ENCODE peak calls at places on chromosomes 2 and 18, in six cellular contexts. Q is fibroblast of villous mesenchyme, P is uterus, H is tibial nerve, I is pancreas, E is body of pancreas. O is an unnamed sample.

GRCh38 chr2:75627902-75628504 is 18.6 kb upstream of the MRPL19 start:
- DNase-seq in Q (peak), P (peak), H (peak), I (peak), E (peak), O (peak)

GRCh38 chr18:374735-375168 is 106.9 kb upstream of the THOC1 start:
- DNase-seq in Q (peak), P (peak), H (peak), I (no peak), E (peak), O (no peak)

GRCh38 chr18:48201952-48202898 is 207.0 kb downstream of the ZBTB7C start:
- DNase-seq in Q (no peak), P (no peak), H (no peak), I (no peak), E (no peak), O (no peak)

GRCh38 chr2:162261032-162261945 is 18.0 kb upstream of the FAP start:
- DNase-seq in Q (peak), P (no peak), H (no peak), I (no peak), E (no peak), O (peak)

GRCh38 chr18:4119127-4119648 is 335.9 kb downstream of the DLGAP1 start:
- DNase-seq in Q (no peak), P (no peak), H (no peak), I (no peak), E (no peak), O (no peak)

GRCh38 chr18:28494151-28494550 is 317.2 kb upstream of the CDH2 start:
- DNase-seq in Q (peak), P (no peak), H (no peak), I (no peak), E (no peak), O (no peak)

GRCh38 chr2:11311543-11311942 is 32.9 kb downstream of the ROCK2 start:
- DNase-seq in Q (no peak), P (no peak), H (no peak), I (no peak), E (no peak), O (no peak)

GRCh38 chr2:174198846-174199564 is 49.3 kb downstream of the OLA1 start:
- DNase-seq in Q (peak), P (no peak), H (no peak), I (no peak), E (no peak), O (no peak)

GRCh38 chr18:48931680-48932461 is 18.9 kb downstream of the SMAD7 start:
- DNase-seq in Q (no peak), P (no peak), H (no peak), I (no peak), E (no peak), O (no peak)

GRCh38 chr2:67565761-67566160 is 168.6 kb downstream of the ETAA1 start:
- DNase-seq in Q (peak), P (no peak), H (no peak), I (no peak), E (no peak), O (no peak)

GRCh38 chr2:137764638-137765037 is 199.6 kb upstream of the HNMT start:
- DNase-seq in Q (no peak), P (no peak), H (no peak), I (no peak), E (no peak), O (no peak)

GRCh38 chr2:68714866-68715265 is 19.7 kb upstream of the ARHGAP25 start:
- DNase-seq in Q (no peak), P (no peak), H (no peak), I (no peak), E (no peak), O (no peak)

GRCh38 chr2:140624188-140624587 is 1506.6 kb downstream of the LRP1B start:
- DNase-seq in Q (no peak), P (no peak), H (no peak), I (no peak), E (no peak), O (no peak)

GRCh38 chr2:96962567-96963203 is 23.7 kb downstream of the FAM178B start:
- DNase-seq in Q (no peak), P (no peak), H (no peak), I (no peak), E (no peak), O (no peak)

GRCh38 chr2:157172866-157173578 is 84.5 kb upstream of the GALNT5 start:
- DNase-seq in Q (peak), P (no peak), H (no peak), I (no peak), E (no peak), O (no peak)

GRCh38 chr2:82282111-82282882 is 1977.7 kb upstream of the LRRTM1 start:
- DNase-seq in Q (no peak), P (no peak), H (no peak), I (no peak), E (no peak), O (no peak)

GRCh38 chr18:61882296-61883004 is 10.4 kb downstream of the RNF152 start:
- DNase-seq in Q (peak), P (no peak), H (no peak), I (no peak), E (no peak), O (no peak)

GRCh38 chr18:48979944-48980890 is 29.5 kb upstream of the SMAD7 start:
- DNase-seq in Q (no peak), P (no peak), H (no peak), I (no peak), E (no peak), O (no peak)

GRCh38 chr18:67794512-67794911 is 278.0 kb upstream of the DSEL start:
- DNase-seq in Q (peak), P (no peak), H (no peak), I (no peak), E (no peak), O (no peak)

GRCh38 chr2:149070681-149071355 is 32.3 kb downstream of the LYPD6B start:
- DNase-seq in Q (no peak), P (no peak), H (no peak), I (no peak), E (no peak), O (no peak)

GRCh38 chr2:20050104-20050711 is 1.2 kb downstream of the LAPTM4A start:
- DNase-seq in Q (peak), P (no peak), H (no peak), I (no peak), E (no peak), O (peak)

GRCh38 chr2:109703076-109703475 is 88.9 kb downstream of the SOWAHC start:
- DNase-seq in Q (peak), P (no peak), H (no peak), I (no peak), E (no peak), O (no peak)

GRCh38 chr2:180849851-180850250 is 130.6 kb upstream of the UBE2E3 start:
- DNase-seq in Q (no peak), P (no peak), H (no peak), I (no peak), E (no peak), O (no peak)

GRCh38 chr18:75125359-75126331 is 83.3 kb downstream of the PTGR3 start:
- DNase-seq in Q (no peak), P (no peak), H (no peak), I (peak), E (no peak), O (no peak)

GRCh38 chr2:175879679-175880078 is 122.4 kb downstream of the LNPK start:
- DNase-seq in Q (no peak), P (no peak), H (no peak), I (no peak), E (no peak), O (no peak)

GRCh38 chr2:44829771-44830170 is 111.7 kb upstream of the SIX3 start:
- DNase-seq in Q (no peak), P (no peak), H (no peak), I (no peak), E (no peak), O (no peak)

GRCh38 chr2:50611261-50612020 is 420.5 kb downstream of the NRXN1 start:
- DNase-seq in Q (no peak), P (no peak), H (no peak), I (no peak), E (no peak), O (no peak)

GRCh38 chr2:50607746-50608145 is 424.2 kb downstream of the NRXN1 start:
- DNase-seq in Q (no peak), P (no peak), H (no peak), I (no peak), E (no peak), O (no peak)

GRCh38 chr2:50606860-50607259 is 425.1 kb downstream of the NRXN1 start:
- DNase-seq in Q (no peak), P (no peak), H (no peak), I (no peak), E (no peak), O (no peak)
- TF ChIP-seq CTCF in Q (no peak), P (no peak), H (no peak), I (peak), E (no peak), O (no peak)

DNA sequence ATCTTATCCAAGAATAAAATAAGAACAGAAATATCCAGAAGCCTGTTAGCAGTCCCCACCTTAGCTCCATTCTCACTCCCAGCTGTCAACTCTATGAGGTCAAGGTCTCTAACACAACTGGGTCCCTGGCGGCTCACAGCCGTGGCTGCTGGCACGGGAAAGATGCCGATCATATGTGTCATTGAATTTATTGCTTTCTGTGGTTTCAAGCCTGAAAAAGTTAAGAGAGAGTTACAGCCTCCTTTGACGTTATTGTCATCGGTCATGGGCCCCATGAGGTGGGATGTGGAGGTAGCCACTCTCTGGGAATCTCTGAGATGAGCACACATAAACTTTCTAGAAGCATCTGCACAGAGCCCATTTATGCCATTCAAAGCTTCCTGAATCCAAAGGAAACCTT is 28.7 kb upstream of the CABLES1 start:
- DNase-seq in Q (peak), P (no peak), H (no peak), I (no peak), E (no peak), O (no peak)
- TF ChIP-seq CTCF in Q (no peak), P (no peak), H (no peak), I (no peak), E (no peak), O (no peak)

DNA sequence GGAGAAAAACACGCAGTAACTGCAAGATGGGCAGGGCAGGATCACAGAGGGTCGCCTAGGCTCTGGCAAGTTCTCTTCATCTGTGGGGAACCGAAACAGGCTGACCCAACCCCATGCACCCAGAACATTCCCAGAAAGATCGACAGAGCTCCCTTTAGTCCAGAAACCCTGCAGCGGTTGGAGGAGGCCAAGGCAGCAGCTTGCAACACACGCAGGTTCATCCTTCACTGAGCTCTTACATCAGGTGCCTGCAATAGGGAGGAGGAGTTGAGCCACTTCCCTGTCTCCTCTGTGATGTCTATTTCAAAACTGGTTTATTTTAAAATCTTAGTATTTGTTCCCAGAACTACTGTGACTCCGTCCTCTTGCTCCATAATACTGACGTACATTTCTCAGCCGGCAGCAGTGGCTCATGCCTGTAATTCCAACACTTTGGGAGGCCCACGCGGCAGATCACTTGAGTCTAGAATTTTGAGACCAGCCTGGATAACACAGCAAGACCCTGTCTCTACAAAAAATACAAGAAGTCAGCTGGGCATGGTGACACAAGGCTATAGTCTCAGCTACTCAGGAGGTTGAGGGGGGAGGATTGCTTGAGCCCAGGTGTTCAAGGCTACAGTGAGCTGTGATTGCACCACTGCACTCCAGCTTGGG is 11.5 kb upstream of the SLC11A1 start:
- DNase-seq in Q (peak), P (peak), H (no peak), I (no peak), E (no peak), O (no peak)
- TF ChIP-seq CTCF in Q (no peak), P (no peak), H (no peak), I (no peak), E (no peak), O (no peak)

GRCh38 chr18:36662000-36662399 is 166.8 kb downstream of the TPGS2 start:
- DNase-seq in Q (peak), P (no peak), H (no peak), I (no peak), E (no peak), O (no peak)
- TF ChIP-seq CTCF in Q (peak), P (no peak), H (no peak), I (no peak), E (no peak), O (no peak)

DNA sequence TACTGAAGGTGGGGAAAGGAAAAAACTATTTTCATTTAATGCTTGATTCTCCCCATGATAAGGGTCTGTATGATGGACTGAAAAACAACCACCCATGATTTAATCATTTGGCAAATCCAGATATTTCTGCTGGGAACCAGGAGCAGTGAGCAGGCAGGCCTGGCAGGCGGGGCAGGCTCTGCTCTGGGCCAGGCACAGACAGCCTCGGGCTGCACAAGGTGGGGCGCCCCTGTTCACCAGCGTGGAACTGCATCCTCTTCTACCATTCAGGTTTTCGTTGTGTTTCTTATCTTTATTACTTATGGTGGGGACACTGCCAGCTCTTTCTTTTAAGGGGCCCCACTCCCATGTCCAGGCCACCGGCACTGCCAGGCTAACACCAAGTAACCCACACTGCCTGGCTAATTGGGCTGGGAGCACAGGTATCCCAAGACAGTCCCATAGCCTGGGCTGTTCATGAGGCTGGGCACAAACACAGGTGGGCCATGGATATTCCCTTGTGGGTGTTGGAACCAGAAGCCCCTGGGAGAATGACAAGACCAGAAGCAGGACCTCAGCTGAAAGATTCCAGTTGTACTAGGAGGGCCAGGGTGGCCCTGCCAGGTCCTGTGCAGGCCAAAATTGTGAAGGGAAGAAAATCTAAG is 57.1 kb upstream of the RALBP1 start:
- DNase-seq in Q (no peak), P (no peak), H (no peak), I (no peak), E (no peak), O (no peak)
- TF ChIP-seq CTCF in Q (no peak), P (no peak), H (no peak), I (no peak), E (no peak), O (no peak)

DNA sequence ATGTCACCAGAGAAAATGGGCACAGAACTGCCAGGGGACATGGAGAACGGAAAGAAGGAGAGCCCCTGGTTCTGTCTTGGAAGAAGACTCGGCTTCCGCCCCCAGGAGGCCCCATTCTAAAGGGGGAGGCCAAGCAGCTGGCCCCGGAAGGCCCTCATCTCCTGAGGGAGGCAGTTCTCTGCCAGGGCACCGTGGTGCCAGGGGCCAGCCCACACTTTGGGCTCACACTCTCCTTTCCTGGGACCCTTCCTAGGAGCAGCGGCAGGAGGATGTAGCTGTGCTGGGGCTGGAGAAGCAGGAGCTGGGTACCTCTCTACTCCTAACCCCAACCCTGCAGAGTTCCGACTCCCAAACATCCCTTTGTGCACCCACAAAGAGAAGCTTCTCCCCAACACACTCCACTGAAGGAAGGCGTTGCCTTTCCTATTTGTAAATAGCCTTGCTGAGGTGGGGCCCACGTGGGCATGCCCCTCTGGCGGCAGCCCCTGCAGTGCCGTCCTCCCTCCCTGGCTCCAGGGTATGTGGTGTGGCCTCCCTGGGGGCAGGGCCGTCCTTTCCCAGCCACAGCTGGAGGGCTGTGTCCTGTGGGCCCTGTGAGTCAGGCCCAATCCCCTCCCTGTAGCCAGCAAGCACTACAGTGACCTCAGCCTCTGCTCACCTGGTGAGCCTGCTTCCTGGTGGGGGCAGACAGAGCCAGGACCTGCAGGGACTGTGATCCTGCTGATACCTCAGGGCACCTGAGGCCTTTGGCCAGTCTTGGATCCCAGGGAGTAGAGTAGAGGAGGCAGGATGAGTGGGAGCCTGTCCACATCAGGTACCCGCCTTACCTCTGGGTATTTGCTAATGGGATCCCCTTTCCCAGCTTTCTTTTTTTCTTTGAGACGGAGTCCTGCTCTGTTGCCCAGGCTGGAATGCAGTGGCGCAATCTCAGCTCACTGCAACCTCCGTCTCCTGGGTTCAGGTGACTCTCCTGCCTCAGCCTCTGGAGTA is 26.6 kb downstream of the ZFP36L2 start:
- DNase-seq in Q (no peak), P (no peak), H (no peak), I (no peak), E (peak), O (no peak)
- TF ChIP-seq CTCF in Q (no peak), P (no peak), H (no peak), I (no peak), E (no peak), O (no peak)

GRCh38 chr2:112118148-112118547 is 20.0 kb upstream of the FBLN7 start:
- DNase-seq in Q (no peak), P (no peak), H (no peak), I (no peak), E (no peak), O (no peak)

GRCh38 chr2:112121682-112122254 is 16.4 kb upstream of the FBLN7 start:
- DNase-seq in Q (peak), P (no peak), H (no peak), I (no peak), E (peak), O (no peak)
- TF ChIP-seq CTCF in Q (peak), P (peak), H (peak), I (peak), E (peak), O (peak)

GRCh38 chr2:102282646-102283045 is 28.7 kb upstream of the IL1RL1 start:
- DNase-seq in Q (no peak), P (no peak), H (no peak), I (no peak), E (no peak), O (no peak)

GRCh38 chr2:102277202-102277700 is 34.1 kb upstream of the IL1RL1 start:
- DNase-seq in Q (no peak), P (no peak), H (no peak), I (no peak), E (no peak), O (no peak)

GRCh38 chr2:102279391-102279735 is 32.0 kb upstream of the IL1RL1 start:
- DNase-seq in Q (no peak), P (no peak), H (no peak), I (no peak), E (no peak), O (no peak)

GRCh38 chr2:102276549-102277201 is 34.7 kb upstream of the IL1RL1 start:
- DNase-seq in Q (no peak), P (no peak), H (no peak), I (no peak), E (no peak), O (no peak)

DNA sequence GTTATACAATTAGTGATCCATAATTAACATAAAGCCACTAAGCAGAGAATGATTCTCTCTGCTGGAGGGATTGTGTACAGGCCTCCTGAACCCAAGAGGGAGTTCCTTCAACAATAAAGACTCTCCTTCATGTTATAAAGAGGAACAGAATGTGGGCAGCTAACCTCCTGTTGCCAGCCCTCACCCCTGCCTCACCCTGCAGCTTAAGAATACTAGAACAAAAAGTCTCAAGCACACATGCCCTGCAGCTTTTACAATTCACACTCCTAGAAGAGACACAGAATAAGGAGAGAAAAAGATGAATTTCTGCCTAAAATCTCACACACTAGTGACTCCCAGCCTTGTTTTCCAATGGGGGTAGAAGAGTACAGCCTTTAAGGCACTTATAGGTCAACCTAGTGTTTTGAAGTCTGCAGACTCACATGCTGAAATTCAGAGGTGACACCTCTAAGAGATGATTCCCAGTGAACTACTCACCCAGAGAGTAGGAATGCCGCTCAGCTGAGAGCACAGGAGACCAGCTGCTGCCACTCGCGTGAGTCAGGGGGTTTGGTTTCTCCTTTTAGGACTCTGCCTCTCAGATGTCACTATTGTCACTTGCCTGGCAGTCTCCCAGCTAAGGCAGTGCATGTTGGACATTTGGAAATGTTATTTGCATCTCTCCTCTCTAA is 32.5 kb upstream of the IL1RL1 start:
- DNase-seq in Q (no peak), P (no peak), H (no peak), I (no peak), E (no peak), O (no peak)
- TF ChIP-seq CTCF in Q (no peak), P (no peak), H (no peak), I (no peak), E (no peak), O (no peak)

O was measured in natural killer cell.